ENCODE peak calls at places on chromosomes 7 and 10, in seven cellular contexts. Z is GM23248; C is small intestine; J is prostate gland; X is endodermal cell; P is aorta; U is naive thymus-derived CD4-positive, alpha-beta T cell. L is an unnamed sample. For H3K4me1 and H3K27me3, the result is how much of the 10 kb centered on the place peaks cover.

GRCh38 chr7:130393095-130393494 is 12.8 kb downstream of the CPA1 start:
- DNase-seq in C (no peak), J (no peak), Z (peak), U (no peak), P (no peak), X (no peak), L (no peak)

GRCh38 chr7:96084880-96085551 is 236.9 kb downstream of the SLC25A13 start:
- DNase-seq in P (no peak), J (no peak), Z (peak), X (no peak), U (no peak), C (no peak), L (no peak)

GRCh38 chr10:116538461-116538860 is 7.3 kb upstream of the PNLIP start:
- DNase-seq in C (no peak), P (no peak), Z (peak), U (no peak), J (no peak), X (no peak), L (no peak)

GRCh38 chr7:39749177-39749576 is 125.8 kb downstream of the RALA start:
- DNase-seq in C (no peak), U (no peak), J (no peak), P (no peak), Z (peak), X (no peak), L (no peak)

GRCh38 chr10:42932735-42933453 is 144.0 kb upstream of the RET start:
- DNase-seq in Z (no peak), P (no peak), J (no peak), X (peak), C (no peak), U (peak), L (peak)

GRCh38 chr10:34732926-34733325 is 82.2 kb downstream of the PARD3 start:
- DNase-seq in U (no peak), J (no peak), Z (peak), X (no peak), C (peak), P (no peak), L (no peak)

GRCh38 chr10:5168897-5169296 is 16.1 kb downstream of the AKR1C8 start:
- DNase-seq in Z (no peak), P (no peak), U (no peak), C (peak), X (no peak), J (no peak), L (no peak)

GRCh38 chr7:120981117-120981516 is 7.4 kb upstream of the CPED1 start:
- DNase-seq in J (no peak), X (no peak), C (no peak), U (no peak), Z (no peak), P (no peak), L (no peak)

GRCh38 chr10:78770167-78771090 is 298.3 kb upstream of the ZMIZ1 start:
- DNase-seq in C (no peak), P (no peak), J (no peak), X (peak), Z (no peak), U (no peak), L (no peak)

GRCh38 chr10:62180677-62181076 is 88.0 kb downstream of the RTKN2 start:
- DNase-seq in X (no peak), U (no peak), C (no peak), P (no peak), J (no peak), Z (no peak), L (no peak)
- H3K4me1 ChIP-seq in X (under half), U (half or more), C (under half), P (under half), J (under half), Z (under half), L (under half)

DNA sequence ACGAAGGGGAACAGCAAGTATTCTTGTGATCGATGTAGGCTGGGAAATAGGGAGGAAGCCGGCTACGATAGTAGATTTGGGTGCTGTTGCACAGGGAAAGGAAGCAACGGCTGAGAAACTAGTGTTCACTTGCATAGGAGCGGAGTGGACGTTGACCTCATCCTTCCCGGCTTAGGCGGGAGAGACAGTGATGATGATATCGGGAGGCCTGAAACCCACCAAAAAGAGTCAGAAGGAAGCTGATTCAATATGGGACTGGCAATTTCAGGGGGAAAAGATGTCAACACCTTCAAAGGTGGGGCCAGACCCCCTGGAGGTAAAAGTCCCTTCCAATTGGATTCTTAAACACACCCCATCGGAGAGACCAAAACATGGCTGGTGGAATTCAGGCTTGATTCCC is 61.3 kb downstream of the CARD11 start:
- DNase-seq in Z (no peak), X (no peak), C (peak), U (no peak), P (peak), J (no peak), L (no peak)
- H3K27me3 ChIP-seq in Z (under half), X (under half), C (under half), U (under half), P (under half), J (under half), L (under half)

GRCh38 chr10:125117941-125118630 is 42.3 kb downstream of the CTBP2 start:
- DNase-seq in J (peak), Z (peak), X (no peak), U (no peak), C (peak), P (no peak), L (peak)
- H3K4me1 ChIP-seq in J (under half), Z (under half), X (under half), U (under half), C (under half), P (under half), L (under half)

DNA sequence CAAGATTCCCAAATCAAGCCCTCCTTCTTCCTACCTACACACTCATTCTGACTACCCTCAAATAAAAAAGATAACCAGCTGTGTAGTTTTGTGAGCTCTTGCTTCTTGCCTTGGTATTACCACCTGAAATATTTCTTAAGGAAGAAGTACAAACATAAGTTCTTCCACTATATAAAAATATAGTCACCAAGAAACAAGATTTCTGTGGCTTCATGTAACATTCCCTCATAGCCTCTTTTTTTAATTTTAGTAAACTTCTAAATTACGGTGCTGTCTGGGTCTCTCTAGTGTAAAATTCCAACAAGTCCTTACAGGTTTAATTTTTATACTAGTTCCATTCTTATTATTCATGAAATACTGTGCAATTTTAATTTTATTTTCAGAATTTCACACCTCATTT is 9.0 kb downstream of the SKAP2 start:
- DNase-seq in X (no peak), P (no peak), U (no peak), J (no peak), C (no peak), Z (no peak), L (no peak)
- H3K27me3 ChIP-seq in X (half or more), P (under half), U (under half), J (under half), C (under half), Z (under half), L (under half)

GRCh38 chr7:158814637-158815036 is 14.7 kb downstream of the ESYT2 start:
- DNase-seq in J (no peak), Z (no peak), X (no peak), P (no peak), U (peak), C (peak), L (no peak)

GRCh38 chr7:158816995-158817394 is 12.3 kb downstream of the ESYT2 start:
- DNase-seq in J (no peak), Z (no peak), C (peak), U (no peak), P (no peak), X (peak), L (peak)

GRCh38 chr7:158816271-158816670 is 13.0 kb downstream of the ESYT2 start:
- DNase-seq in X (peak), P (no peak), U (no peak), C (no peak), J (no peak), Z (peak), L (no peak)

GRCh38 chr7:158815471-158816128 is 13.7 kb downstream of the ESYT2 start:
- DNase-seq in J (no peak), U (no peak), P (no peak), C (no peak), Z (no peak), X (no peak), L (no peak)

GRCh38 chr7:158815046-158815445 is 14.3 kb downstream of the ESYT2 start:
- DNase-seq in C (no peak), P (no peak), X (peak), U (no peak), Z (no peak), J (no peak), L (no peak)
- H3K4me1 ChIP-seq in C (under half), P (under half), X (under half), U (half or more), Z (half or more), J (under half), L (under half)

GRCh38 chr10:114242235-114242634 is 3.2 kb downstream of the VWA2 start:
- DNase-seq in X (no peak), Z (no peak), U (no peak), J (no peak), P (no peak), C (no peak), L (no peak)
- H3K27me3 ChIP-seq in X (half or more), Z (half or more), U (under half), J (under half), P (under half), C (under half), L (under half)